ENCODE peak calls at places on chromosomes 6 and 20, in six cellular contexts. One of them, this sample, is unnamed. For H3K27me3, the result is how much of the 10 kb centered on the place peaks cover.

GRCh38 chr6:37308084-37308817 is 45.5 kb upstream of the RNF8 start:
- DNase-seq in brain microvascular endothelial cell: no peak
- DNase-seq in cardiac muscle cell: peak
- DNase-seq in psoas muscle: no peak
- DNase-seq in IMR-90: peak
- DNase-seq in bronchial epithelial cell: peak
- DNase-seq in this sample: no peak

GRCh38 chr20:16748058-16748457 is at the start of gene OTOR:
- DNase-seq in brain microvascular endothelial cell: no peak
- DNase-seq in cardiac muscle cell: no peak
- DNase-seq in psoas muscle: no peak
- DNase-seq in IMR-90: no peak
- DNase-seq in bronchial epithelial cell: no peak
- DNase-seq in this sample: no peak

GRCh38 chr6:131199568-131200272 is 64.5 kb downstream of the AKAP7 start:
- DNase-seq in brain microvascular endothelial cell: peak
- DNase-seq in cardiac muscle cell: peak
- DNase-seq in psoas muscle: no peak
- DNase-seq in IMR-90: peak
- DNase-seq in bronchial epithelial cell: peak
- DNase-seq in this sample: peak

GRCh38 chr6:148502773-148503135 is 160.1 kb downstream of the SASH1 start:
- DNase-seq in brain microvascular endothelial cell: no peak
- DNase-seq in cardiac muscle cell: peak
- DNase-seq in psoas muscle: no peak
- DNase-seq in IMR-90: no peak
- DNase-seq in bronchial epithelial cell: no peak
- DNase-seq in this sample: no peak

GRCh38 chr20:51335329-51335841 is 207.1 kb downstream of the NFATC2 start:
- DNase-seq in brain microvascular endothelial cell: peak
- DNase-seq in cardiac muscle cell: peak
- DNase-seq in psoas muscle: no peak
- DNase-seq in IMR-90: peak
- DNase-seq in bronchial epithelial cell: peak
- DNase-seq in this sample: peak

GRCh38 chr20:46009847-46010246 is 1.1 kb downstream of the MMP9 start:
- DNase-seq in brain microvascular endothelial cell: no peak
- DNase-seq in cardiac muscle cell: no peak
- DNase-seq in psoas muscle: no peak
- DNase-seq in IMR-90: no peak
- DNase-seq in bronchial epithelial cell: no peak
- DNase-seq in this sample: no peak

GRCh38 chr6:159833997-159834601 is 34.0 kb downstream of the PNLDC1 start:
- DNase-seq in brain microvascular endothelial cell: no peak
- DNase-seq in cardiac muscle cell: no peak
- DNase-seq in psoas muscle: no peak
- DNase-seq in IMR-90: no peak
- DNase-seq in bronchial epithelial cell: no peak
- DNase-seq in this sample: no peak

GRCh38 chr6:146593978-146594377 is 4.8 kb upstream of the ADGB start:
- DNase-seq in brain microvascular endothelial cell: no peak
- DNase-seq in cardiac muscle cell: no peak
- DNase-seq in psoas muscle: no peak
- DNase-seq in IMR-90: no peak
- DNase-seq in bronchial epithelial cell: no peak
- DNase-seq in this sample: no peak

GRCh38 chr20:31831211-31831610 is 12.1 kb downstream of the MYLK2 start:
- DNase-seq in brain microvascular endothelial cell: no peak
- DNase-seq in cardiac muscle cell: no peak
- DNase-seq in psoas muscle: no peak
- DNase-seq in IMR-90: no peak
- DNase-seq in bronchial epithelial cell: no peak
- DNase-seq in this sample: no peak

GRCh38 chr6:80227545-80227944 is 121.1 kb downstream of the BCKDHB start:
- DNase-seq in brain microvascular endothelial cell: no peak
- DNase-seq in cardiac muscle cell: no peak
- DNase-seq in psoas muscle: no peak
- DNase-seq in IMR-90: no peak
- DNase-seq in bronchial epithelial cell: no peak
- DNase-seq in this sample: no peak

GRCh38 chr6:137423444-137424168 is 70.6 kb downstream of the OLIG3 start:
- DNase-seq in brain microvascular endothelial cell: no peak
- DNase-seq in cardiac muscle cell: no peak
- DNase-seq in psoas muscle: no peak
- DNase-seq in IMR-90: no peak
- DNase-seq in bronchial epithelial cell: no peak
- DNase-seq in this sample: no peak

GRCh38 chr6:126788961-126789365 is 329.5 kb upstream of the RSPO3 start:
- DNase-seq in brain microvascular endothelial cell: no peak
- DNase-seq in cardiac muscle cell: no peak
- DNase-seq in psoas muscle: no peak
- DNase-seq in IMR-90: no peak
- DNase-seq in bronchial epithelial cell: no peak
- DNase-seq in this sample: no peak

GRCh38 chr20:25278636-25279361 is 30.9 kb downstream of the PYGB start:
- DNase-seq in brain microvascular endothelial cell: no peak
- DNase-seq in cardiac muscle cell: no peak
- DNase-seq in psoas muscle: peak
- DNase-seq in IMR-90: no peak
- DNase-seq in bronchial epithelial cell: no peak
- DNase-seq in this sample: no peak

GRCh38 chr6:109483744-109484075 is 691 bp upstream of the ZBTB24 start:
- DNase-seq in brain microvascular endothelial cell: no peak
- DNase-seq in cardiac muscle cell: no peak
- DNase-seq in psoas muscle: no peak
- DNase-seq in IMR-90: no peak
- DNase-seq in bronchial epithelial cell: peak
- DNase-seq in this sample: no peak

GRCh38 chr20:11305406-11305805 is 612.3 kb upstream of the BTBD3 start:
- DNase-seq in brain microvascular endothelial cell: no peak
- DNase-seq in cardiac muscle cell: no peak
- DNase-seq in psoas muscle: no peak
- DNase-seq in IMR-90: peak
- DNase-seq in bronchial epithelial cell: peak
- DNase-seq in this sample: no peak

GRCh38 chr20:43975096-43975768 is 60.6 kb downstream of the TOX2 start:
- DNase-seq in brain microvascular endothelial cell: peak
- DNase-seq in cardiac muscle cell: peak
- DNase-seq in psoas muscle: no peak
- DNase-seq in IMR-90: peak
- DNase-seq in bronchial epithelial cell: peak
- DNase-seq in this sample: peak

GRCh38 chr6:138227316-138227781 is 9.1 kb upstream of the PBOV1 start:
- DNase-seq in brain microvascular endothelial cell: no peak
- DNase-seq in cardiac muscle cell: no peak
- DNase-seq in psoas muscle: no peak
- DNase-seq in IMR-90: no peak
- DNase-seq in bronchial epithelial cell: no peak
- DNase-seq in this sample: no peak

GRCh38 chr6:12751694-12752304 is 35.2 kb downstream of the PHACTR1 start:
- DNase-seq in brain microvascular endothelial cell: peak
- DNase-seq in cardiac muscle cell: peak
- DNase-seq in psoas muscle: peak
- DNase-seq in IMR-90: peak
- DNase-seq in bronchial epithelial cell: peak
- DNase-seq in this sample: no peak

GRCh38 chr6:119077643-119078448 is 618 bp downstream of the FAM184A start:
- DNase-seq in brain microvascular endothelial cell: no peak
- DNase-seq in cardiac muscle cell: peak
- DNase-seq in psoas muscle: peak
- DNase-seq in IMR-90: no peak
- DNase-seq in bronchial epithelial cell: peak
- DNase-seq in this sample: no peak
- TF ChIP-seq CTCF in brain microvascular endothelial cell: no peak
- TF ChIP-seq CTCF in cardiac muscle cell: peak
- TF ChIP-seq CTCF in psoas muscle: no peak
- TF ChIP-seq CTCF in IMR-90: no peak
- TF ChIP-seq CTCF in bronchial epithelial cell: no peak
- TF ChIP-seq CTCF in this sample: peak

DNA sequence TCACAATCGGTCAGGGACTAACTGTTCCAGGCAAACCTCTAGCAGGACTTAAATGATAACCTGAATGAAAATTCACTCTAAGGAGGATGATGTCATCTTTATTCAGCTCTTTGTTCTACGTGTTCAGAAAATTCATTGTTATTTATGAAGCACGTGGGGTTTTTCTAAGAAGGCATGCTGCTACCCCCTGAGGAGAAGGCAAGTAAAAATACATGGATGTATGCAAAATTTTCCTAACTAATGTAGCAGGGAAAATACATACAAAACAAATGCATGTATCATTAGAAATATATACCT is 42.7 kb upstream of the ATXN1 start:
- DNase-seq in brain microvascular endothelial cell: no peak
- DNase-seq in cardiac muscle cell: no peak
- DNase-seq in psoas muscle: no peak
- DNase-seq in IMR-90: no peak
- DNase-seq in bronchial epithelial cell: no peak
- DNase-seq in this sample: no peak
- H3K4me3 ChIP-seq in brain microvascular endothelial cell: no peak
- H3K4me3 ChIP-seq in cardiac muscle cell: no peak
- H3K4me3 ChIP-seq in psoas muscle: no peak
- H3K4me3 ChIP-seq in IMR-90: no peak
- H3K4me3 ChIP-seq in bronchial epithelial cell: no peak
- H3K4me3 ChIP-seq in this sample: no peak

GRCh38 chr20:15375836-15376235 is 1038.4 kb upstream of the FLRT3 start:
- DNase-seq in brain microvascular endothelial cell: no peak
- DNase-seq in cardiac muscle cell: no peak
- DNase-seq in psoas muscle: no peak
- DNase-seq in IMR-90: no peak
- DNase-seq in bronchial epithelial cell: peak
- DNase-seq in this sample: no peak
- H3K27me3 ChIP-seq in brain microvascular endothelial cell: under half
- H3K27me3 ChIP-seq in cardiac muscle cell: under half
- H3K27me3 ChIP-seq in psoas muscle: under half
- H3K27me3 ChIP-seq in IMR-90: under half
- H3K27me3 ChIP-seq in bronchial epithelial cell: under half
- H3K27me3 ChIP-seq in this sample: under half

DNA sequence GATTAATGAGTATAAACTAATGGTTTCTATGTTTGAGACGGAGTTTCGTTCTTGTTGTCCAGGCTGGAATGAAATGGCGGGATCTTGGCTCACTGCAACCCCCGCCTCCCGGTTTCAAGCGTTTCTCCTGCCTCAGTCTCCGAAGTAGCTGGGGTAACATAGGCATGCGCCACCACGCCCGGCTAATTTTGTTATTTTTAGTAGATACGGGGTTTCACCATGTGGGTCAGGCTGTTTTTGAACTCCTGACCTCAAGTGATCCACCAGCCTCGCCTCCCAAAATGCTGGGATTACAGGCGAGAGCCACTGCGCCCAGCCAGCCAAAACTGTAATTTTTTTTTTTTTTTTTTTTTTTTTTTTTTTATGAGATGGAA is 127.6 kb downstream of the HFE start:
- DNase-seq in brain microvascular endothelial cell: no peak
- DNase-seq in cardiac muscle cell: no peak
- DNase-seq in psoas muscle: no peak
- DNase-seq in IMR-90: no peak
- DNase-seq in bronchial epithelial cell: no peak
- DNase-seq in this sample: no peak
- TF ChIP-seq CTCF in brain microvascular endothelial cell: no peak
- TF ChIP-seq CTCF in cardiac muscle cell: no peak
- TF ChIP-seq CTCF in psoas muscle: no peak
- TF ChIP-seq CTCF in IMR-90: no peak
- TF ChIP-seq CTCF in bronchial epithelial cell: no peak
- TF ChIP-seq CTCF in this sample: no peak

GRCh38 chr20:64176548-64177419 is 12.5 kb downstream of the MYT1 start:
- DNase-seq in brain microvascular endothelial cell: no peak
- DNase-seq in cardiac muscle cell: no peak
- DNase-seq in psoas muscle: no peak
- DNase-seq in IMR-90: no peak
- DNase-seq in bronchial epithelial cell: no peak
- DNase-seq in this sample: no peak

GRCh38 chr20:64177787-64178186 is 13.5 kb downstream of the MYT1 start:
- DNase-seq in brain microvascular endothelial cell: no peak
- DNase-seq in cardiac muscle cell: no peak
- DNase-seq in psoas muscle: no peak
- DNase-seq in IMR-90: no peak
- DNase-seq in bronchial epithelial cell: no peak
- DNase-seq in this sample: no peak

GRCh38 chr20:64179805-64180204 is 15.6 kb downstream of the MYT1 start:
- DNase-seq in brain microvascular endothelial cell: no peak
- DNase-seq in cardiac muscle cell: no peak
- DNase-seq in psoas muscle: no peak
- DNase-seq in IMR-90: no peak
- DNase-seq in bronchial epithelial cell: no peak
- DNase-seq in this sample: no peak

GRCh38 chr20:64180673-64181072 is 16.4 kb downstream of the MYT1 start:
- DNase-seq in brain microvascular endothelial cell: no peak
- DNase-seq in cardiac muscle cell: no peak
- DNase-seq in psoas muscle: no peak
- DNase-seq in IMR-90: no peak
- DNase-seq in bronchial epithelial cell: no peak
- DNase-seq in this sample: no peak

DNA sequence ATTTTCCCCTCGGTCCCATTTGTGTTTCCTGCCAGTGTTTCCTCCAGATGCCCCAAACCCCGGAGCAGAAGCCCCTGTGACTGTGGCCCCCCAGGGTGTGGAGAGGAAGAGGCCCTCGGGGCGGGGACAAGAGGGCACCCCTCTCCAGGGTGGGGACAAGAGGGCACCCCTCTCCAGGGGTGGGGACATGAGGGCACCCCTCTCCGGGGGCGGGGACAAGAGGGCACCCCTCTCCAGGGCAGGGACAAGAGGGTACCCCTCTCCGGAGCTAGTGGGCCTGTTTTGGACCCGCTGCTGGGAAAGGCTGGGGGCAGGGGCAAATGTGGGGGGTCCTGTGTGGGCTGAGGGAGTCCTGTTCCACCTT is 13.2 kb downstream of the MYT1 start:
- DNase-seq in brain microvascular endothelial cell: no peak
- DNase-seq in cardiac muscle cell: no peak
- DNase-seq in psoas muscle: no peak
- DNase-seq in IMR-90: no peak
- DNase-seq in bronchial epithelial cell: no peak
- DNase-seq in this sample: no peak
- H3K4me3 ChIP-seq in brain microvascular endothelial cell: no peak
- H3K4me3 ChIP-seq in cardiac muscle cell: no peak
- H3K4me3 ChIP-seq in psoas muscle: no peak
- H3K4me3 ChIP-seq in IMR-90: no peak
- H3K4me3 ChIP-seq in bronchial epithelial cell: no peak
- H3K4me3 ChIP-seq in this sample: no peak

GRCh38 chr20:12737900-12738299 is 270.9 kb upstream of the SPTLC3 start:
- DNase-seq in brain microvascular endothelial cell: no peak
- DNase-seq in cardiac muscle cell: no peak
- DNase-seq in psoas muscle: no peak
- DNase-seq in IMR-90: no peak
- DNase-seq in bronchial epithelial cell: no peak
- DNase-seq in this sample: no peak
- H3K27me3 ChIP-seq in brain microvascular endothelial cell: under half
- H3K27me3 ChIP-seq in cardiac muscle cell: under half
- H3K27me3 ChIP-seq in psoas muscle: under half
- H3K27me3 ChIP-seq in IMR-90: under half
- H3K27me3 ChIP-seq in bronchial epithelial cell: under half
- H3K27me3 ChIP-seq in this sample: under half

GRCh38 chr20:41469868-41470267 is 103.2 kb upstream of the EMILIN3 start:
- DNase-seq in brain microvascular endothelial cell: no peak
- DNase-seq in cardiac muscle cell: no peak
- DNase-seq in psoas muscle: no peak
- DNase-seq in IMR-90: no peak
- DNase-seq in bronchial epithelial cell: no peak
- DNase-seq in this sample: no peak
- TF ChIP-seq CTCF in brain microvascular endothelial cell: no peak
- TF ChIP-seq CTCF in cardiac muscle cell: no peak
- TF ChIP-seq CTCF in psoas muscle: no peak
- TF ChIP-seq CTCF in IMR-90: no peak
- TF ChIP-seq CTCF in bronchial epithelial cell: no peak
- TF ChIP-seq CTCF in this sample: no peak

This sample was measured in kidney epithelial cell.